ENCODE peak calls at places on chromosome 3, in six cellular contexts. M is NCI-H1436; K is stomach; A is upper lobe of right lung; S is mesenteric fat pad; Z is activated naive CD8-positive, alpha-beta T cell treated with anti-CD3 and anti-CD28 coated beads for 36 hours. X is an unnamed sample.

GRCh38 chr3:71185733-71186455 is 397.6 kb downstream of the FOXP1 start:
- DNase-seq in M (no peak), K (no peak), A (no peak), S (no peak), Z (no peak), X (no peak)

GRCh38 chr3:114557791-114558190 is 264.0 kb downstream of the TIGIT start:
- DNase-seq in M (no peak), K (no peak), A (no peak), S (no peak), Z (no peak), X (no peak)

GRCh38 chr3:12897537-12898289 is 56.3 kb upstream of the RPL32 start:
- DNase-seq in M (no peak), K (no peak), A (no peak), S (no peak), Z (no peak), X (no peak)

GRCh38 chr3:164397462-164397861 is 680.8 kb downstream of the SI start:
- DNase-seq in M (no peak), K (no peak), A (no peak), S (no peak), Z (no peak), X (no peak)

GRCh38 chr3:156389151-156389760 is 165.7 kb downstream of the SSR3 start:
- DNase-seq in M (no peak), K (no peak), A (no peak), S (no peak), Z (no peak), X (no peak)

GRCh38 chr3:374459-374858 is 177.9 kb downstream of the CHL1 start:
- DNase-seq in M (no peak), K (no peak), A (no peak), S (no peak), Z (no peak), X (no peak)

GRCh38 chr3:169836058-169836941 is 23.6 kb upstream of the LRRC34 start:
- DNase-seq in M (no peak), K (no peak), A (no peak), S (no peak), Z (no peak), X (no peak)

GRCh38 chr3:17478673-17479072 is 263.8 kb downstream of the TBC1D5 start:
- DNase-seq in M (no peak), K (no peak), A (no peak), S (no peak), Z (no peak), X (no peak)

GRCh38 chr3:53171109-53171453 is 10.1 kb downstream of the PRKCD start:
- DNase-seq in M (no peak), K (no peak), A (no peak), S (no peak), Z (no peak), X (no peak)

GRCh38 chr3:114454592-114455251 is 160.9 kb downstream of the TIGIT start:
- DNase-seq in M (peak), K (no peak), A (no peak), S (no peak), Z (no peak), X (no peak)

GRCh38 chr3:51384730-51385473 is at the start of gene MANF:
- DNase-seq in M (peak), K (peak), A (peak), S (peak), Z (peak), X (no peak)

GRCh38 chr3:113505867-113506266 is 9.1 kb downstream of the SPICE1 start:
- DNase-seq in M (no peak), K (no peak), A (no peak), S (no peak), Z (no peak), X (no peak)

GRCh38 chr3:112364291-112364690 is 31.3 kb downstream of the CD200 start:
- DNase-seq in M (no peak), K (no peak), A (no peak), S (no peak), Z (no peak), X (no peak)

GRCh38 chr3:54243262-54243931 is 121.0 kb downstream of the CACNA2D3 start:
- DNase-seq in M (peak), K (peak), A (no peak), S (no peak), Z (no peak), X (no peak)

GRCh38 chr3:32239638-32240550 is 1.4 kb downstream of the CMTM8 start:
- DNase-seq in M (peak), K (peak), A (no peak), S (no peak), Z (peak), X (no peak)

GRCh38 chr3:58164199-58164879 is 46.4 kb downstream of the DNASE1L3 start:
- DNase-seq in M (no peak), K (peak), A (peak), S (no peak), Z (no peak), X (no peak)

GRCh38 chr3:60669636-60670035 is 581.6 kb downstream of the FHIT start:
- DNase-seq in M (no peak), K (no peak), A (no peak), S (no peak), Z (no peak), X (no peak)

GRCh38 chr3:134483195-134483890 is 2.4 kb downstream of the ANAPC13 start:
- DNase-seq in M (no peak), K (no peak), A (no peak), S (no peak), Z (no peak), X (no peak)

GRCh38 chr3:62622553-62623174 is 249.3 kb upstream of the FEZF2 start:
- DNase-seq in M (peak), K (no peak), A (no peak), S (no peak), Z (no peak), X (no peak)

GRCh38 chr3:9861626-9862130 is 17.9 kb upstream of the RPUSD3 start:
- DNase-seq in M (no peak), K (no peak), A (no peak), S (no peak), Z (no peak), X (no peak)

GRCh38 chr3:23202203-23202920 is 765 bp upstream of the UBE2E2 start:
- DNase-seq in M (no peak), K (peak), A (no peak), S (no peak), Z (no peak), X (no peak)

GRCh38 chr3:127113571-127113891 is 79.4 kb upstream of the PRR23E start:
- DNase-seq in M (no peak), K (no peak), A (no peak), S (no peak), Z (no peak), X (no peak)

GRCh38 chr3:142273501-142273900 is 48.1 kb upstream of the GK5 start:
- DNase-seq in M (no peak), K (no peak), A (no peak), S (no peak), Z (no peak), X (no peak)

GRCh38 chr3:12796171-12797123 is at the start of gene CAND2:
- DNase-seq in M (peak), K (peak), A (peak), S (peak), Z (peak), X (no peak)

GRCh38 chr3:61030469-61031035 is 220.7 kb downstream of the FHIT start:
- DNase-seq in M (no peak), K (no peak), A (no peak), S (no peak), Z (no peak), X (no peak)

GRCh38 chr3:28028554-28028953 is 212.9 kb upstream of the CMC1 start:
- DNase-seq in M (no peak), K (no peak), A (no peak), S (no peak), Z (no peak), X (no peak)

GRCh38 chr3:187975571-187976360 is 178.2 kb upstream of the LPP start:
- DNase-seq in M (no peak), K (no peak), A (no peak), S (no peak), Z (no peak), X (no peak)

X was measured in vagina.